ENCODE peak calls at places on chromosomes 3 and 15, in seven cellular contexts. R, C, F, T, B, W and Y are unnamed samples.

GRCh38 chr3:66036586-66037061 is 2.1 kb downstream of the MAGI1 start:
- DNase-seq in R (no peak), C (no peak), F (peak), T (no peak), B (no peak), W (no peak), Y (no peak)

GRCh38 chr3:150348500-150348899 is 59.6 kb upstream of the TSC22D2 start:
- DNase-seq in R (peak), C (no peak), F (peak), T (no peak), B (no peak), W (peak), Y (no peak)

GRCh38 chr3:24389108-24390090 is 105.3 kb downstream of the THRB start:
- DNase-seq in R (no peak), C (no peak), F (no peak), T (no peak), B (no peak), W (no peak), Y (no peak)

GRCh38 chr3:40969341-40969740 is 230.0 kb upstream of the CTNNB1 start:
- DNase-seq in R (no peak), C (no peak), F (no peak), T (no peak), B (no peak), W (no peak), Y (no peak)

GRCh38 chr15:38530113-38530512 is 34.5 kb downstream of the RASGRP1 start:
- DNase-seq in R (no peak), C (no peak), F (no peak), T (no peak), B (no peak), W (no peak), Y (no peak)

GRCh38 chr3:123664771-123665170 is 79.9 kb upstream of the HACD2 start:
- DNase-seq in R (no peak), C (no peak), F (no peak), T (no peak), B (no peak), W (no peak), Y (no peak)

GRCh38 chr15:73945109-73945508 is 18.8 kb downstream of the LOXL1 start:
- DNase-seq in R (no peak), C (no peak), F (no peak), T (no peak), B (no peak), W (no peak), Y (no peak)

GRCh38 chr3:183579967-183580720 is 24.6 kb upstream of the KLHL6 start:
- DNase-seq in R (no peak), C (no peak), F (peak), T (no peak), B (no peak), W (no peak), Y (no peak)

GRCh38 chr15:71333839-71334238 is 218.6 kb downstream of the THSD4 start:
- DNase-seq in R (no peak), C (no peak), F (peak), T (no peak), B (no peak), W (no peak), Y (no peak)

GRCh38 chr15:58179741-58180381 is 41.7 kb downstream of the AQP9 start:
- DNase-seq in R (no peak), C (no peak), F (peak), T (no peak), B (no peak), W (no peak), Y (no peak)

GRCh38 chr3:157460253-157460652 is 23.6 kb downstream of the PTX3 start:
- DNase-seq in R (no peak), C (no peak), F (no peak), T (no peak), B (no peak), W (no peak), Y (no peak)

GRCh38 chr15:90407871-90408317 is 19.9 kb downstream of the IQGAP1 start:
- DNase-seq in R (no peak), C (peak), F (peak), T (no peak), B (peak), W (no peak), Y (no peak)

GRCh38 chr3:61606196-61606595 is 44.8 kb downstream of the PTPRG start:
- DNase-seq in R (no peak), C (no peak), F (no peak), T (no peak), B (no peak), W (no peak), Y (no peak)

GRCh38 chr3:11335056-11335608 is 62.9 kb downstream of the ATG7 start:
- DNase-seq in R (no peak), C (peak), F (peak), T (peak), B (peak), W (peak), Y (peak)

GRCh38 chr3:106685751-106686150 is 691.5 kb upstream of the CCDC54 start:
- DNase-seq in R (no peak), C (no peak), F (no peak), T (no peak), B (no peak), W (no peak), Y (no peak)

GRCh38 chr15:69555080-69555479 is 102.5 kb downstream of the RPLP1 start:
- DNase-seq in R (no peak), C (no peak), F (no peak), T (peak), B (no peak), W (no peak), Y (no peak)

GRCh38 chr3:52090620-52091468 is 34.5 kb upstream of the DUSP7 start:
- DNase-seq in R (no peak), C (no peak), F (no peak), T (no peak), B (no peak), W (no peak), Y (no peak)

GRCh38 chr3:29307229-29307796 is 26.4 kb downstream of the RBMS3 start:
- DNase-seq in R (no peak), C (no peak), F (no peak), T (no peak), B (no peak), W (no peak), Y (no peak)

GRCh38 chr15:70071799-70072198 is 25.9 kb downstream of the TLE3 start:
- DNase-seq in R (no peak), C (no peak), F (no peak), T (no peak), B (no peak), W (no peak), Y (no peak)

GRCh38 chr3:94285874-94286273 is 223.0 kb downstream of the NSUN3 start:
- DNase-seq in R (no peak), C (no peak), F (peak), T (no peak), B (no peak), W (no peak), Y (no peak)

GRCh38 chr3:184567924-184568590 is 6.5 kb downstream of the EPHB3 start:
- DNase-seq in R (no peak), C (no peak), F (no peak), T (no peak), B (no peak), W (no peak), Y (no peak)

GRCh38 chr15:31977812-31978662 is 52.3 kb upstream of the CHRNA7 start:
- DNase-seq in R (peak), C (no peak), F (peak), T (no peak), B (peak), W (no peak), Y (peak)

GRCh38 chr3:138114431-138114918 is 933 bp downstream of the DZIP1L start:
- DNase-seq in R (no peak), C (no peak), F (peak), T (no peak), B (no peak), W (no peak), Y (no peak)

GRCh38 chr3:161508852-161509477 is 12.4 kb downstream of the OTOL1 start:
- DNase-seq in R (no peak), C (peak), F (peak), T (no peak), B (no peak), W (no peak), Y (no peak)

GRCh38 chr3:11545186-11545851 is 98.4 kb downstream of the VGLL4 start:
- DNase-seq in R (no peak), C (no peak), F (no peak), T (no peak), B (no peak), W (no peak), Y (no peak)

GRCh38 chr15:52295421-52295991 is at the start of gene MYO5C:
- DNase-seq in R (peak), C (no peak), F (peak), T (peak), B (no peak), W (no peak), Y (no peak)

GRCh38 chr3:133895208-133896001 is at the start of gene RAB6B:
- DNase-seq in R (peak), C (peak), F (peak), T (peak), B (no peak), W (no peak), Y (peak)

GRCh38 chr3:185401319-185401955 is 38.5 kb downstream of the MAP3K13 start:
- DNase-seq in R (no peak), C (no peak), F (peak), T (peak), B (no peak), W (no peak), Y (no peak)

GRCh38 chr3:71885001-71885400 is 100.1 kb upstream of the PROK2 start:
- DNase-seq in R (no peak), C (no peak), F (no peak), T (no peak), B (no peak), W (no peak), Y (no peak)

GRCh38 chr15:64288577-64288976 is 67.4 kb downstream of the CSNK1G1 start:
- DNase-seq in R (no peak), C (no peak), F (no peak), T (no peak), B (no peak), W (no peak), Y (no peak)

GRCh38 chr15:62781081-62781497 is 261.5 kb upstream of the TPM1 start:
- DNase-seq in R (no peak), C (no peak), F (peak), T (no peak), B (no peak), W (no peak), Y (no peak)